ENCODE peak calls at places on chromosome 21, in eight cellular contexts. R is AML-193; Z is cardiac muscle cell; J is CD8-positive, alpha-beta memory T cell; A is hepatocyte; O is activated CD4-positive, alpha-beta T cell treated with anti-CD3 and anti-CD28 coated beads, Interleukin-2, amount 10 ng/mL, durations not matched to agents 7 days and 5 days; E is activated CD8-positive, alpha-beta memory T cell treated with anti-CD3 and anti-CD28 coated beads for 4 hours; T is HTR-8/SVneo. S is an unnamed sample.

GRCh38 chr21:17436626-17437111 is 76.2 kb upstream of the CXADR start:
- DNase-seq in R (no peak), Z (peak), J (no peak), A (peak), O (no peak), E (no peak), T (no peak), S (no peak)

GRCh38 chr21:20425856-20426255 is 572.4 kb upstream of the NCAM2 start:
- DNase-seq in R (no peak), Z (no peak), J (no peak), A (no peak), O (no peak), E (no peak), T (no peak), S (no peak)

GRCh38 chr21:45543371-45543709 is 1.1 kb upstream of the SLC19A1 start:
- DNase-seq in R (no peak), Z (no peak), J (peak), A (no peak), O (no peak), E (no peak), T (no peak), S (no peak)

GRCh38 chr21:22889445-22889844 is 1891.2 kb downstream of the NCAM2 start:
- DNase-seq in R (no peak), Z (no peak), J (no peak), A (no peak), O (no peak), E (no peak), T (no peak), S (no peak)

GRCh38 chr21:45996311-45997204 is 15.0 kb downstream of the COL6A1 start:
- DNase-seq in R (no peak), Z (no peak), J (peak), A (no peak), O (no peak), E (no peak), T (no peak), S (peak)

GRCh38 chr21:15992171-15992570 is 262.4 kb downstream of the USP25 start:
- DNase-seq in R (no peak), Z (no peak), J (no peak), A (no peak), O (no peak), E (no peak), T (no peak), S (no peak)

GRCh38 chr21:32581732-32582131 is 3.6 kb downstream of the TCP10L start:
- DNase-seq in R (no peak), Z (no peak), J (no peak), A (no peak), O (no peak), E (no peak), T (no peak), S (no peak)

GRCh38 chr21:33206771-33207290 is 22.9 kb upstream of the IFNAR2 start:
- DNase-seq in R (no peak), Z (no peak), J (no peak), A (no peak), O (no peak), E (no peak), T (no peak), S (no peak)

GRCh38 chr21:41706263-41706639 is 60.6 kb downstream of the RIPK4 start:
- DNase-seq in R (no peak), Z (no peak), J (no peak), A (no peak), O (no peak), E (no peak), T (no peak), S (no peak)

GRCh38 chr21:33075596-33076195 is 5.8 kb downstream of the OLIG1 start:
- DNase-seq in R (no peak), Z (no peak), J (no peak), A (peak), O (no peak), E (no peak), T (no peak), S (no peak)

GRCh38 chr21:36141513-36141925 is 6.6 kb downstream of the CBR3 start:
- DNase-seq in R (peak), Z (peak), J (peak), A (peak), O (peak), E (peak), T (peak), S (peak)

GRCh38 chr21:31187499-31187898 is 149.2 kb upstream of the KRTAP19-8 start:
- DNase-seq in R (no peak), Z (no peak), J (no peak), A (no peak), O (no peak), E (no peak), T (no peak), S (no peak)

GRCh38 chr21:44914176-44914874 is 6.4 kb downstream of the ITGB2 start:
- DNase-seq in R (peak), Z (no peak), J (peak), A (no peak), O (peak), E (no peak), T (no peak), S (peak)

GRCh38 chr21:36630485-36631206 is 68.3 kb upstream of the SIM2 start:
- DNase-seq in R (peak), Z (peak), J (peak), A (peak), O (peak), E (peak), T (peak), S (peak)

GRCh38 chr21:38355992-38356781 is 99.4 kb downstream of the KCNJ15 start:
- DNase-seq in R (peak), Z (peak), J (peak), A (peak), O (peak), E (peak), T (peak), S (peak)

GRCh38 chr21:19461481-19462205 is 1058.1 kb upstream of the TMPRSS15 start:
- DNase-seq in R (no peak), Z (no peak), J (no peak), A (no peak), O (no peak), E (no peak), T (no peak), S (no peak)

GRCh38 chr21:38325761-38326420 is 69.1 kb downstream of the KCNJ15 start:
- DNase-seq in R (no peak), Z (no peak), J (no peak), A (no peak), O (no peak), E (no peak), T (no peak), S (no peak)

GRCh38 chr21:44423941-44424607 is 31.2 kb upstream of the LRRC3 start:
- DNase-seq in R (no peak), Z (no peak), J (peak), A (no peak), O (no peak), E (no peak), T (no peak), S (peak)

GRCh38 chr21:25515484-25516405 is 91.5 kb downstream of the MRPL39 start:
- DNase-seq in R (no peak), Z (peak), J (no peak), A (no peak), O (no peak), E (no peak), T (no peak), S (no peak)

GRCh38 chr21:39347537-39347936 is 1.4 kb downstream of the HMGN1 start:
- DNase-seq in R (peak), Z (no peak), J (no peak), A (no peak), O (no peak), E (no peak), T (no peak), S (no peak)

GRCh38 chr21:39620856-39621255 is 8.1 kb downstream of the B3GALT5 start:
- DNase-seq in R (no peak), Z (no peak), J (no peak), A (no peak), O (no peak), E (no peak), T (no peak), S (no peak)

GRCh38 chr21:44706706-44707615 is 4.4 kb downstream of the TSPEAR start:
- DNase-seq in R (no peak), Z (no peak), J (peak), A (no peak), O (no peak), E (no peak), T (no peak), S (peak)

GRCh38 chr21:36747815-36748381 is 49.0 kb downstream of the SIM2 start:
- DNase-seq in R (no peak), Z (peak), J (no peak), A (peak), O (peak), E (no peak), T (peak), S (no peak)

GRCh38 chr21:44407493-44407892 is 47.8 kb upstream of the LRRC3 start:
- DNase-seq in R (no peak), Z (no peak), J (no peak), A (no peak), O (no peak), E (peak), T (no peak), S (no peak)

GRCh38 chr21:40117236-40117635 is 250.0 kb downstream of the PCP4 start:
- DNase-seq in R (no peak), Z (no peak), J (no peak), A (no peak), O (no peak), E (no peak), T (no peak), S (no peak)

GRCh38 chr21:21064353-21064752 is 66.1 kb downstream of the NCAM2 start:
- DNase-seq in R (no peak), Z (no peak), J (no peak), A (no peak), O (no peak), E (no peak), T (peak), S (no peak)

GRCh38 chr21:34983680-34984086 is 65.4 kb downstream of the RUNX1 start:
- DNase-seq in R (peak), Z (no peak), J (peak), A (no peak), O (peak), E (peak), T (no peak), S (peak)

GRCh38 chr21:43370091-43370658 is 56.8 kb downstream of the SIK1 start:
- DNase-seq in R (no peak), Z (no peak), J (no peak), A (no peak), O (no peak), E (no peak), T (no peak), S (peak)

GRCh38 chr21:35256468-35256988 is 207.4 kb upstream of the RUNX1 start:
- DNase-seq in R (no peak), Z (peak), J (no peak), A (peak), O (no peak), E (no peak), T (peak), S (no peak)

GRCh38 chr21:33915368-33916199 is at the start of gene ATP5PO:
- DNase-seq in R (peak), Z (peak), J (peak), A (peak), O (peak), E (peak), T (peak), S (peak)

GRCh38 chr21:25342811-25343210 is 264.5 kb downstream of the MRPL39 start:
- DNase-seq in R (no peak), Z (no peak), J (no peak), A (no peak), O (no peak), E (no peak), T (no peak), S (no peak)

GRCh38 chr21:22342855-22343254 is 1344.6 kb downstream of the NCAM2 start:
- DNase-seq in R (no peak), Z (no peak), J (no peak), A (no peak), O (no peak), E (no peak), T (no peak), S (no peak)

GRCh38 chr21:31330144-31330483 is 13.9 kb downstream of the TIAM1 start:
- DNase-seq in R (no peak), Z (no peak), J (no peak), A (no peak), O (no peak), E (no peak), T (no peak), S (no peak)